ENCODE peak calls at places on chromosomes 11 and 22, in ten cellular contexts. One of them, this sample, is unnamed.

GRCh38 chr11:82546556-82547162 is 187.0 kb downstream of the FAM181B start:
- DNase-seq in brain microvascular endothelial cell: no peak
- DNase-seq in left colon: no peak
- DNase-seq in astrocyte of the spinal cord: no peak
- DNase-seq in HCEC 1CT: no peak
- DNase-seq in thoracic aorta: no peak
- DNase-seq in H7: peak; percentile 3
- DNase-seq in GM03348: no peak
- DNase-seq in endodermal cell: no peak
- DNase-seq in posterior cingulate gyrus: no peak
- DNase-seq in this sample: no peak

GRCh38 chr11:123454060-123454651 is 24.1 kb downstream of the GRAMD1B start:
- DNase-seq in HCEC 1CT: no peak
- DNase-seq in thoracic aorta: no peak
- DNase-seq in GM03348: no peak
- DNase-seq in H7: no peak
- DNase-seq in brain microvascular endothelial cell: peak; percentile 9
- DNase-seq in astrocyte of the spinal cord: peak; percentile 58
- DNase-seq in left colon: no peak
- DNase-seq in posterior cingulate gyrus: no peak
- DNase-seq in endodermal cell: no peak
- DNase-seq in this sample: no peak

GRCh38 chr11:88428959-88429358 is 91.4 kb upstream of the CTSC start:
- DNase-seq in H7: peak; percentile 14
- DNase-seq in astrocyte of the spinal cord: no peak
- DNase-seq in HCEC 1CT: no peak
- DNase-seq in endodermal cell: no peak
- DNase-seq in left colon: no peak
- DNase-seq in brain microvascular endothelial cell: no peak
- DNase-seq in thoracic aorta: no peak
- DNase-seq in posterior cingulate gyrus: no peak
- DNase-seq in GM03348: no peak
- DNase-seq in this sample: no peak

GRCh38 chr22:21849489-21849888 is 18.0 kb downstream of the MAPK1 start:
- DNase-seq in left colon: no peak
- DNase-seq in astrocyte of the spinal cord: no peak
- DNase-seq in brain microvascular endothelial cell: no peak
- DNase-seq in endodermal cell: no peak
- DNase-seq in H7: no peak
- DNase-seq in GM03348: no peak
- DNase-seq in posterior cingulate gyrus: no peak
- DNase-seq in HCEC 1CT: no peak
- DNase-seq in thoracic aorta: no peak
- DNase-seq in this sample: no peak

GRCh38 chr11:92457250-92457649 is 232.6 kb downstream of the FAT3 start:
- DNase-seq in left colon: no peak
- DNase-seq in astrocyte of the spinal cord: peak; percentile 70
- DNase-seq in GM03348: peak; percentile 23
- DNase-seq in brain microvascular endothelial cell: peak; percentile 25
- DNase-seq in posterior cingulate gyrus: no peak
- DNase-seq in HCEC 1CT: no peak
- DNase-seq in H7: no peak
- DNase-seq in thoracic aorta: no peak
- DNase-seq in endodermal cell: no peak
- DNase-seq in this sample: no peak

GRCh38 chr11:77411238-77411637 is 62.7 kb downstream of the PAK1 start:
- DNase-seq in HCEC 1CT: peak; percentile 30
- DNase-seq in left colon: peak; percentile 46
- DNase-seq in GM03348: peak; percentile 53
- DNase-seq in thoracic aorta: peak; percentile 2
- DNase-seq in endodermal cell: peak; percentile 74
- DNase-seq in astrocyte of the spinal cord: peak; percentile 19
- DNase-seq in H7: no peak
- DNase-seq in posterior cingulate gyrus: no peak
- DNase-seq in brain microvascular endothelial cell: peak; percentile 11
- DNase-seq in this sample: no peak

GRCh38 chr22:44703269-44703870 is 1.4 kb downstream of the PRR5 start:
- DNase-seq in thoracic aorta: no peak
- DNase-seq in brain microvascular endothelial cell: no peak
- DNase-seq in astrocyte of the spinal cord: no peak
- DNase-seq in H7: no peak
- DNase-seq in GM03348: no peak
- DNase-seq in endodermal cell: no peak
- DNase-seq in left colon: no peak
- DNase-seq in posterior cingulate gyrus: no peak
- DNase-seq in HCEC 1CT: no peak
- DNase-seq in this sample: no peak

GRCh38 chr22:41768420-41768819 is 32.1 kb upstream of the CCDC134 start:
- DNase-seq in left colon: no peak
- DNase-seq in brain microvascular endothelial cell: peak; percentile 18
- DNase-seq in HCEC 1CT: peak; percentile 41
- DNase-seq in H7: no peak
- DNase-seq in GM03348: no peak
- DNase-seq in thoracic aorta: no peak
- DNase-seq in endodermal cell: no peak
- DNase-seq in astrocyte of the spinal cord: peak; percentile 14
- DNase-seq in posterior cingulate gyrus: no peak
- DNase-seq in this sample: no peak

GRCh38 chr11:131816046-131816445 is 445.6 kb downstream of the NTM start:
- DNase-seq in astrocyte of the spinal cord: no peak
- DNase-seq in left colon: no peak
- DNase-seq in H7: no peak
- DNase-seq in thoracic aorta: no peak
- DNase-seq in HCEC 1CT: peak; percentile 22
- DNase-seq in posterior cingulate gyrus: no peak
- DNase-seq in GM03348: no peak
- DNase-seq in endodermal cell: no peak
- DNase-seq in brain microvascular endothelial cell: peak; percentile 14
- DNase-seq in this sample: no peak

GRCh38 chr11:2846470-2846869 is 39.1 kb downstream of the CDKN1C start:
- DNase-seq in thoracic aorta: no peak
- DNase-seq in GM03348: no peak
- DNase-seq in HCEC 1CT: no peak
- DNase-seq in endodermal cell: no peak
- DNase-seq in brain microvascular endothelial cell: no peak
- DNase-seq in astrocyte of the spinal cord: no peak
- DNase-seq in left colon: no peak
- DNase-seq in posterior cingulate gyrus: no peak
- DNase-seq in H7: no peak
- DNase-seq in this sample: no peak

GRCh38 chr22:37328017-37328416 is 45.7 kb downstream of the CYTH4 start:
- DNase-seq in brain microvascular endothelial cell: peak; percentile 82
- DNase-seq in HCEC 1CT: peak; percentile 95
- DNase-seq in thoracic aorta: no peak
- DNase-seq in endodermal cell: no peak
- DNase-seq in left colon: no peak
- DNase-seq in astrocyte of the spinal cord: peak; percentile 79
- DNase-seq in GM03348: peak; percentile 80
- DNase-seq in H7: no peak
- DNase-seq in posterior cingulate gyrus: no peak
- DNase-seq in this sample: no peak

GRCh38 chr11:61087426-61088119 is 14.7 kb upstream of the CD5 start:
- DNase-seq in brain microvascular endothelial cell: no peak
- DNase-seq in left colon: no peak
- DNase-seq in posterior cingulate gyrus: no peak
- DNase-seq in GM03348: no peak
- DNase-seq in thoracic aorta: no peak
- DNase-seq in endodermal cell: no peak
- DNase-seq in H7: no peak
- DNase-seq in astrocyte of the spinal cord: no peak
- DNase-seq in HCEC 1CT: no peak
- DNase-seq in this sample: no peak

GRCh38 chr11:131671764-131672163 is 301.3 kb downstream of the NTM start:
- DNase-seq in brain microvascular endothelial cell: no peak
- DNase-seq in H7: peak; percentile 91
- DNase-seq in endodermal cell: peak; percentile 90
- DNase-seq in posterior cingulate gyrus: no peak
- DNase-seq in HCEC 1CT: no peak
- DNase-seq in GM03348: no peak
- DNase-seq in thoracic aorta: no peak
- DNase-seq in left colon: no peak
- DNase-seq in astrocyte of the spinal cord: no peak
- DNase-seq in this sample: no peak

GRCh38 chr22:17637490-17638181 is 921 bp upstream of the BCL2L13 start:
- DNase-seq in GM03348: no peak
- DNase-seq in astrocyte of the spinal cord: no peak
- DNase-seq in endodermal cell: no peak
- DNase-seq in left colon: no peak
- DNase-seq in posterior cingulate gyrus: no peak
- DNase-seq in H7: no peak
- DNase-seq in brain microvascular endothelial cell: no peak
- DNase-seq in thoracic aorta: no peak
- DNase-seq in HCEC 1CT: no peak
- DNase-seq in this sample: no peak

This sample was measured in hippocampal formation.